ENCODE peak calls at places on chromosomes 1 and 21, in seven cellular contexts. One of them, this sample, is unnamed.

GRCh38 chr1:39922139-39922757 is 20.5 kb upstream of the MYCL start:
- DNase-seq in T follicular helper cell: no peak
- DNase-seq in MCF 10A: no peak
- DNase-seq in activated CD8-positive, alpha-beta memory T cell treated with anti-CD3 and anti-CD28 coated beads for 1 hour: no peak
- DNase-seq in NCI-H524: no peak
- DNase-seq in epithelial cell of prostate: no peak
- DNase-seq in endothelial cell: no peak
- DNase-seq in this sample: no peak

GRCh38 chr1:31702836-31703404 is 897 bp downstream of the COL16A1 start:
- DNase-seq in T follicular helper cell: no peak
- DNase-seq in MCF 10A: no peak
- DNase-seq in activated CD8-positive, alpha-beta memory T cell treated with anti-CD3 and anti-CD28 coated beads for 1 hour: no peak
- DNase-seq in NCI-H524: no peak
- DNase-seq in epithelial cell of prostate: no peak
- DNase-seq in endothelial cell: no peak
- DNase-seq in this sample: peak; percentile 22

GRCh38 chr1:100115524-100115923 is 17.2 kb downstream of the SASS6 start:
- DNase-seq in T follicular helper cell: no peak
- DNase-seq in MCF 10A: no peak
- DNase-seq in activated CD8-positive, alpha-beta memory T cell treated with anti-CD3 and anti-CD28 coated beads for 1 hour: no peak
- DNase-seq in NCI-H524: no peak
- DNase-seq in epithelial cell of prostate: no peak
- DNase-seq in endothelial cell: no peak
- DNase-seq in this sample: no peak

GRCh38 chr1:109630081-109630880 is 10.6 kb downstream of the AMPD2 start:
- DNase-seq in T follicular helper cell: no peak
- DNase-seq in MCF 10A: no peak
- DNase-seq in activated CD8-positive, alpha-beta memory T cell treated with anti-CD3 and anti-CD28 coated beads for 1 hour: no peak
- DNase-seq in NCI-H524: no peak
- DNase-seq in epithelial cell of prostate: no peak
- DNase-seq in endothelial cell: peak; percentile 40
- DNase-seq in this sample: no peak

GRCh38 chr1:25431495-25432363 is 1.0 kb downstream of the MACO1 start:
- DNase-seq in T follicular helper cell: no peak
- DNase-seq in MCF 10A: no peak
- DNase-seq in activated CD8-positive, alpha-beta memory T cell treated with anti-CD3 and anti-CD28 coated beads for 1 hour: no peak
- DNase-seq in NCI-H524: peak; percentile 27
- DNase-seq in epithelial cell of prostate: no peak
- DNase-seq in endothelial cell: no peak
- DNase-seq in this sample: peak; percentile 49

GRCh38 chr1:44592208-44593145 is 81.8 kb downstream of the TMEM53 start:
- DNase-seq in T follicular helper cell: no peak
- DNase-seq in MCF 10A: no peak
- DNase-seq in activated CD8-positive, alpha-beta memory T cell treated with anti-CD3 and anti-CD28 coated beads for 1 hour: no peak
- DNase-seq in NCI-H524: no peak
- DNase-seq in epithelial cell of prostate: no peak
- DNase-seq in endothelial cell: no peak
- DNase-seq in this sample: no peak

GRCh38 chr1:9960705-9961562 is 17.7 kb downstream of the NMNAT1 start:
- DNase-seq in T follicular helper cell: no peak
- DNase-seq in MCF 10A: peak; percentile 33
- DNase-seq in activated CD8-positive, alpha-beta memory T cell treated with anti-CD3 and anti-CD28 coated beads for 1 hour: no peak
- DNase-seq in NCI-H524: peak; percentile 98
- DNase-seq in epithelial cell of prostate: no peak
- DNase-seq in endothelial cell: no peak
- DNase-seq in this sample: no peak

GRCh38 chr1:52157582-52157981 is 15.7 kb downstream of the ZFYVE9 start:
- DNase-seq in T follicular helper cell: no peak
- DNase-seq in MCF 10A: peak; percentile 39
- DNase-seq in activated CD8-positive, alpha-beta memory T cell treated with anti-CD3 and anti-CD28 coated beads for 1 hour: no peak
- DNase-seq in NCI-H524: peak; percentile 59
- DNase-seq in epithelial cell of prostate: no peak
- DNase-seq in endothelial cell: no peak
- DNase-seq in this sample: no peak

GRCh38 chr1:160257411-160258015 is 4.8 kb downstream of the DCAF8 start:
- DNase-seq in T follicular helper cell: no peak
- DNase-seq in MCF 10A: no peak
- DNase-seq in activated CD8-positive, alpha-beta memory T cell treated with anti-CD3 and anti-CD28 coated beads for 1 hour: no peak
- DNase-seq in NCI-H524: no peak
- DNase-seq in epithelial cell of prostate: no peak
- DNase-seq in endothelial cell: no peak
- DNase-seq in this sample: no peak

GRCh38 chr1:60984066-60984799 is 98.1 kb upstream of the NFIA start:
- DNase-seq in T follicular helper cell: no peak
- DNase-seq in MCF 10A: no peak
- DNase-seq in activated CD8-positive, alpha-beta memory T cell treated with anti-CD3 and anti-CD28 coated beads for 1 hour: no peak
- DNase-seq in NCI-H524: no peak
- DNase-seq in epithelial cell of prostate: no peak
- DNase-seq in endothelial cell: no peak
- DNase-seq in this sample: peak; percentile 63

GRCh38 chr1:156618853-156619581 is at the start of gene HAPLN2:
- DNase-seq in T follicular helper cell: no peak
- DNase-seq in MCF 10A: peak; percentile 57
- DNase-seq in activated CD8-positive, alpha-beta memory T cell treated with anti-CD3 and anti-CD28 coated beads for 1 hour: no peak
- DNase-seq in NCI-H524: peak; percentile 50
- DNase-seq in epithelial cell of prostate: no peak
- DNase-seq in endothelial cell: peak; percentile 73
- DNase-seq in this sample: no peak

GRCh38 chr1:218374972-218375371 is 29.8 kb downstream of the TGFB2 start:
- DNase-seq in T follicular helper cell: no peak
- DNase-seq in MCF 10A: peak; percentile 54
- DNase-seq in activated CD8-positive, alpha-beta memory T cell treated with anti-CD3 and anti-CD28 coated beads for 1 hour: no peak
- DNase-seq in NCI-H524: no peak
- DNase-seq in epithelial cell of prostate: peak; percentile 27
- DNase-seq in endothelial cell: no peak
- DNase-seq in this sample: no peak

GRCh38 chr1:62407398-62408009 is 29.3 kb upstream of the USP1 start:
- DNase-seq in T follicular helper cell: no peak
- DNase-seq in MCF 10A: peak; percentile 75
- DNase-seq in activated CD8-positive, alpha-beta memory T cell treated with anti-CD3 and anti-CD28 coated beads for 1 hour: no peak
- DNase-seq in NCI-H524: peak; percentile 78
- DNase-seq in epithelial cell of prostate: no peak
- DNase-seq in endothelial cell: peak; percentile 17
- DNase-seq in this sample: no peak

GRCh38 chr1:30637183-30637969 is 86.0 kb downstream of the MATN1 start:
- DNase-seq in T follicular helper cell: no peak
- DNase-seq in MCF 10A: no peak
- DNase-seq in activated CD8-positive, alpha-beta memory T cell treated with anti-CD3 and anti-CD28 coated beads for 1 hour: no peak
- DNase-seq in NCI-H524: no peak
- DNase-seq in epithelial cell of prostate: no peak
- DNase-seq in endothelial cell: no peak
- DNase-seq in this sample: peak; percentile 51

GRCh38 chr1:109396513-109396839 is 1.2 kb downstream of the SORT1 start:
- DNase-seq in T follicular helper cell: no peak
- DNase-seq in MCF 10A: no peak
- DNase-seq in activated CD8-positive, alpha-beta memory T cell treated with anti-CD3 and anti-CD28 coated beads for 1 hour: no peak
- DNase-seq in NCI-H524: no peak
- DNase-seq in epithelial cell of prostate: no peak
- DNase-seq in endothelial cell: no peak
- DNase-seq in this sample: no peak

GRCh38 chr1:160354388-160354985 is 11.3 kb downstream of the NCSTN start:
- DNase-seq in T follicular helper cell: no peak
- DNase-seq in MCF 10A: peak; percentile 39
- DNase-seq in activated CD8-positive, alpha-beta memory T cell treated with anti-CD3 and anti-CD28 coated beads for 1 hour: no peak
- DNase-seq in NCI-H524: peak; percentile 49
- DNase-seq in epithelial cell of prostate: no peak
- DNase-seq in endothelial cell: peak; percentile 47
- DNase-seq in this sample: no peak

GRCh38 chr1:246801241-246802020 is 77.2 kb downstream of the SCCPDH start:
- DNase-seq in T follicular helper cell: no peak
- DNase-seq in MCF 10A: no peak
- DNase-seq in activated CD8-positive, alpha-beta memory T cell treated with anti-CD3 and anti-CD28 coated beads for 1 hour: no peak
- DNase-seq in NCI-H524: no peak
- DNase-seq in epithelial cell of prostate: no peak
- DNase-seq in endothelial cell: no peak
- DNase-seq in this sample: no peak

GRCh38 chr1:832136-832535 is 91.6 kb upstream of the SAMD11 start:
- DNase-seq in T follicular helper cell: no peak
- DNase-seq in MCF 10A: no peak
- DNase-seq in activated CD8-positive, alpha-beta memory T cell treated with anti-CD3 and anti-CD28 coated beads for 1 hour: no peak
- DNase-seq in NCI-H524: no peak
- DNase-seq in epithelial cell of prostate: no peak
- DNase-seq in endothelial cell: no peak
- DNase-seq in this sample: peak; percentile 38

GRCh38 chr1:245241506-245242130 is 86.8 kb downstream of the KIF26B start:
- DNase-seq in T follicular helper cell: no peak
- DNase-seq in MCF 10A: no peak
- DNase-seq in activated CD8-positive, alpha-beta memory T cell treated with anti-CD3 and anti-CD28 coated beads for 1 hour: no peak
- DNase-seq in NCI-H524: no peak
- DNase-seq in epithelial cell of prostate: no peak
- DNase-seq in endothelial cell: no peak
- DNase-seq in this sample: no peak

GRCh38 chr1:55359611-55360010 is 144.4 kb upstream of the USP24 start:
- DNase-seq in T follicular helper cell: no peak
- DNase-seq in MCF 10A: no peak
- DNase-seq in activated CD8-positive, alpha-beta memory T cell treated with anti-CD3 and anti-CD28 coated beads for 1 hour: no peak
- DNase-seq in NCI-H524: no peak
- DNase-seq in epithelial cell of prostate: no peak
- DNase-seq in endothelial cell: no peak
- DNase-seq in this sample: no peak

GRCh38 chr1:208031316-208031931 is 120.5 kb upstream of the CD34 start:
- DNase-seq in T follicular helper cell: no peak
- DNase-seq in MCF 10A: no peak
- DNase-seq in activated CD8-positive, alpha-beta memory T cell treated with anti-CD3 and anti-CD28 coated beads for 1 hour: no peak
- DNase-seq in NCI-H524: peak; percentile 64
- DNase-seq in epithelial cell of prostate: no peak
- DNase-seq in endothelial cell: no peak
- DNase-seq in this sample: no peak

GRCh38 chr1:1063945-1064831 is 9.9 kb downstream of the RNF223 start:
- DNase-seq in T follicular helper cell: peak; percentile 65
- DNase-seq in MCF 10A: peak; percentile 85
- DNase-seq in activated CD8-positive, alpha-beta memory T cell treated with anti-CD3 and anti-CD28 coated beads for 1 hour: peak; percentile 91
- DNase-seq in NCI-H524: peak; percentile 42
- DNase-seq in epithelial cell of prostate: no peak
- DNase-seq in endothelial cell: peak; percentile 80
- DNase-seq in this sample: peak; percentile 81

GRCh38 chr1:235923466-235924008 is 56.8 kb upstream of the LYST start:
- DNase-seq in T follicular helper cell: peak; percentile 5
- DNase-seq in MCF 10A: no peak
- DNase-seq in activated CD8-positive, alpha-beta memory T cell treated with anti-CD3 and anti-CD28 coated beads for 1 hour: no peak
- DNase-seq in NCI-H524: no peak
- DNase-seq in epithelial cell of prostate: no peak
- DNase-seq in endothelial cell: no peak
- DNase-seq in this sample: no peak

GRCh38 chr1:10764296-10764798 is 32.1 kb downstream of the CASZ1 start:
- DNase-seq in T follicular helper cell: no peak
- DNase-seq in MCF 10A: no peak
- DNase-seq in activated CD8-positive, alpha-beta memory T cell treated with anti-CD3 and anti-CD28 coated beads for 1 hour: no peak
- DNase-seq in NCI-H524: no peak
- DNase-seq in epithelial cell of prostate: no peak
- DNase-seq in endothelial cell: no peak
- DNase-seq in this sample: peak; percentile 54

GRCh38 chr1:163337631-163338030 is 15.9 kb downstream of the NUF2 start:
- DNase-seq in T follicular helper cell: no peak
- DNase-seq in MCF 10A: no peak
- DNase-seq in activated CD8-positive, alpha-beta memory T cell treated with anti-CD3 and anti-CD28 coated beads for 1 hour: no peak
- DNase-seq in NCI-H524: no peak
- DNase-seq in epithelial cell of prostate: no peak
- DNase-seq in endothelial cell: no peak
- DNase-seq in this sample: no peak

GRCh38 chr21:44443891-44444285 is 11.4 kb upstream of the LRRC3 start:
- DNase-seq in T follicular helper cell: no peak
- DNase-seq in MCF 10A: no peak
- DNase-seq in activated CD8-positive, alpha-beta memory T cell treated with anti-CD3 and anti-CD28 coated beads for 1 hour: no peak
- DNase-seq in NCI-H524: no peak
- DNase-seq in epithelial cell of prostate: no peak
- DNase-seq in endothelial cell: no peak
- DNase-seq in this sample: no peak

GRCh38 chr1:8093221-8093980 is 67.3 kb upstream of the ERRFI1 start:
- DNase-seq in T follicular helper cell: no peak
- DNase-seq in MCF 10A: no peak
- DNase-seq in activated CD8-positive, alpha-beta memory T cell treated with anti-CD3 and anti-CD28 coated beads for 1 hour: no peak
- DNase-seq in NCI-H524: no peak
- DNase-seq in epithelial cell of prostate: no peak
- DNase-seq in endothelial cell: no peak
- DNase-seq in this sample: no peak

GRCh38 chr1:10537082-10537766 is 62.5 kb downstream of the PEX14 start:
- DNase-seq in T follicular helper cell: no peak
- DNase-seq in MCF 10A: no peak
- DNase-seq in activated CD8-positive, alpha-beta memory T cell treated with anti-CD3 and anti-CD28 coated beads for 1 hour: no peak
- DNase-seq in NCI-H524: peak; percentile 95
- DNase-seq in epithelial cell of prostate: no peak
- DNase-seq in endothelial cell: no peak
- DNase-seq in this sample: no peak

GRCh38 chr1:30863955-30864604 is 44.5 kb downstream of the SDC3 start:
- DNase-seq in T follicular helper cell: no peak
- DNase-seq in MCF 10A: no peak
- DNase-seq in activated CD8-positive, alpha-beta memory T cell treated with anti-CD3 and anti-CD28 coated beads for 1 hour: no peak
- DNase-seq in NCI-H524: no peak
- DNase-seq in epithelial cell of prostate: no peak
- DNase-seq in endothelial cell: no peak
- DNase-seq in this sample: no peak

GRCh38 chr21:27450216-27450615 is 483.3 kb upstream of the ADAMTS5 start:
- DNase-seq in T follicular helper cell: no peak
- DNase-seq in MCF 10A: no peak
- DNase-seq in activated CD8-positive, alpha-beta memory T cell treated with anti-CD3 and anti-CD28 coated beads for 1 hour: no peak
- DNase-seq in NCI-H524: no peak
- DNase-seq in epithelial cell of prostate: no peak
- DNase-seq in endothelial cell: no peak
- DNase-seq in this sample: no peak

GRCh38 chr1:6401673-6402072 is 8.1 kb upstream of the ACOT7 start:
- DNase-seq in T follicular helper cell: no peak
- DNase-seq in MCF 10A: no peak
- DNase-seq in activated CD8-positive, alpha-beta memory T cell treated with anti-CD3 and anti-CD28 coated beads for 1 hour: no peak
- DNase-seq in NCI-H524: no peak
- DNase-seq in epithelial cell of prostate: no peak
- DNase-seq in endothelial cell: no peak
- DNase-seq in this sample: no peak

GRCh38 chr1:110062612-110063011 is 7.9 kb downstream of the ALX3 start:
- DNase-seq in T follicular helper cell: no peak
- DNase-seq in MCF 10A: no peak
- DNase-seq in activated CD8-positive, alpha-beta memory T cell treated with anti-CD3 and anti-CD28 coated beads for 1 hour: no peak
- DNase-seq in NCI-H524: no peak
- DNase-seq in epithelial cell of prostate: no peak
- DNase-seq in endothelial cell: no peak
- DNase-seq in this sample: no peak

This sample was measured in left ventricle myocardium superior.